ENCODE peak calls at places on chromosomes 4 and X, in eight cellular contexts. K is NCI-H1092 treated with DMSO at 0.1 percent for 48 hours; U is AG08396; N is activated T-cell treated with anti-CD3 and anti-CD28 coated beads, Interleukin-2, amount 50 U/mL, for 1 hour; C is mucosa of descending colon; I is HFFc6; A is heart right ventricle; X is H7. F is an unnamed sample.

GRCh38 chr4:82899339-82899738 is 1.2 kb upstream of the THAP9 start:
- DNase-seq in I (no peak), N (no peak), U (no peak), A (no peak), X (no peak), C (no peak), K (no peak), F (no peak)

GRCh38 chr4:185112104-185112503 is 31.0 kb upstream of the SLC25A4 start:
- DNase-seq in K (no peak), N (no peak), I (peak), C (no peak), U (peak), X (no peak), A (peak), F (peak)

GRCh38 chr4:186144596-186145569 is 40.4 kb downstream of the FAM149A start:
- DNase-seq in X (peak), A (peak), N (no peak), U (peak), I (no peak), C (peak), K (peak), F (peak)

GRCh38 chr4:38821739-38822138 is 17.1 kb upstream of the TLR1 start:
- DNase-seq in K (no peak), I (peak), X (no peak), C (no peak), A (no peak), U (no peak), N (no peak), F (no peak)

GRCh38 chr4:186823989-186824388 is 100.3 kb upstream of the FAT1 start:
- DNase-seq in C (no peak), I (no peak), U (no peak), X (no peak), A (no peak), N (no peak), K (no peak), F (peak)

GRCh38 chr4:180398564-180398963 is 1844.6 kb upstream of the TENM3 start:
- DNase-seq in A (no peak), C (no peak), I (no peak), K (no peak), U (no peak), N (no peak), X (no peak), F (no peak)

GRCh38 chr4:103019319-103020124 is at the start of gene SLC9B1:
- DNase-seq in X (peak), N (peak), I (peak), A (peak), C (peak), U (peak), K (peak), F (peak)

GRCh38 chr4:132564920-132565319 is 584.2 kb upstream of the PCDH10 start:
- DNase-seq in N (no peak), C (no peak), A (no peak), K (no peak), X (no peak), U (no peak), I (no peak), F (no peak)

GRCh38 chrX:47662144-47662657 is 3.2 kb upstream of the UXT start:
- DNase-seq in K (no peak), C (no peak), N (no peak), U (peak), A (no peak), X (no peak), I (peak), F (peak)

GRCh38 chrX:7133036-7133412 is 14.5 kb upstream of the STS start:
- DNase-seq in N (no peak), U (no peak), C (no peak), K (no peak), I (no peak), A (peak), X (no peak), F (no peak)

GRCh38 chrX:16822723-16823122 is 36.5 kb downstream of the TXLNG start:
- DNase-seq in X (no peak), K (no peak), N (no peak), A (no peak), I (peak), C (no peak), U (peak), F (peak)

GRCh38 chrX:119686087-119686639 is 6.8 kb downstream of the SEPTIN6 start:
- DNase-seq in I (no peak), X (no peak), K (peak), N (peak), U (no peak), A (no peak), C (no peak), F (no peak)

GRCh38 chr4:107838763-107839162 is 14.0 kb downstream of the SGMS2 start:
- DNase-seq in I (no peak), C (no peak), A (no peak), X (no peak), N (no peak), K (no peak), U (no peak), F (peak)

GRCh38 chr4:85677286-85677685 is 202.3 kb downstream of the ARHGAP24 start:
- DNase-seq in I (no peak), X (no peak), C (no peak), K (peak), N (no peak), U (no peak), A (no peak), F (no peak)

GRCh38 chrX:20143539-20143938 is 1.9 kb upstream of the EIF1AX start:
- DNase-seq in X (no peak), U (no peak), C (no peak), A (no peak), I (no peak), K (peak), N (no peak), F (no peak)

GRCh38 chr4:100880012-100880411 is 362.2 kb upstream of the EMCN start:
- DNase-seq in C (no peak), K (no peak), I (no peak), U (no peak), N (no peak), A (no peak), X (no peak), F (no peak)

GRCh38 chr4:8044699-8045098 is 105.0 kb upstream of the AFAP1 start:
- DNase-seq in X (no peak), U (no peak), A (no peak), N (no peak), C (no peak), K (peak), I (no peak), F (no peak)

GRCh38 chr4:103111598-103111997 is 12.0 kb upstream of the BDH2 start:
- DNase-seq in I (no peak), U (no peak), K (no peak), N (no peak), A (no peak), X (no peak), C (no peak), F (no peak)

GRCh38 chr4:173883821-173884220 is 353.8 kb upstream of the HAND2 start:
- DNase-seq in A (no peak), C (no peak), N (no peak), U (no peak), I (no peak), X (no peak), K (no peak), F (peak)

GRCh38 chr4:74444891-74445642 is at the start of gene AREG:
- DNase-seq in X (peak), N (peak), I (peak), U (peak), C (peak), A (peak), K (no peak), F (peak)

GRCh38 chr4:159224412-159224811 is 121.5 kb downstream of the RAPGEF2 start:
- DNase-seq in U (no peak), C (no peak), K (no peak), X (no peak), I (no peak), A (no peak), N (no peak), F (no peak)

GRCh38 chrX:119734897-119735339 is 23.5 kb upstream of the SOWAHD start:
- DNase-seq in N (no peak), A (peak), X (no peak), C (peak), U (no peak), I (no peak), K (peak), F (no peak)

GRCh38 chr4:88456757-88457306 is at the start of gene HERC5:
- DNase-seq in A (peak), I (peak), C (peak), U (peak), K (peak), N (peak), X (peak), F (peak)

GRCh38 chr4:144894525-144894924 is 203.5 kb downstream of the ANAPC10 start:
- DNase-seq in K (no peak), A (no peak), I (peak), C (no peak), N (no peak), U (peak), X (no peak), F (peak)

GRCh38 chr4:76626686-76627465 is 191.8 kb downstream of the SHROOM3 start:
- DNase-seq in C (no peak), U (no peak), I (no peak), X (peak), A (no peak), N (no peak), K (no peak), F (peak)

GRCh38 chrX:134792077-134792476 is 133.8 kb upstream of the PLAC1 start:
- DNase-seq in N (no peak), U (no peak), A (no peak), I (no peak), C (no peak), X (no peak), K (no peak), F (no peak)

GRCh38 chr4:61275214-61275613 is 75.1 kb downstream of the ADGRL3 start:
- DNase-seq in C (no peak), A (no peak), K (no peak), I (no peak), U (no peak), X (no peak), N (no peak), F (no peak)

GRCh38 chrX:39897741-39898097 is 200.0 kb downstream of the BCOR start:
- DNase-seq in C (no peak), N (no peak), X (no peak), K (no peak), A (no peak), U (no peak), I (no peak), F (no peak)

GRCh38 chrX:110851780-110852179 is 56.2 kb upstream of the CHRDL1 start:
- DNase-seq in I (no peak), C (no peak), A (no peak), N (no peak), U (no peak), K (no peak), X (no peak), F (peak)

GRCh38 chr4:145453163-145453520 is 28.5 kb upstream of the SMAD1 start:
- DNase-seq in A (no peak), X (no peak), K (no peak), U (no peak), I (no peak), N (no peak), C (no peak), F (no peak)

GRCh38 chrX:134369576-134369975 is 90.4 kb upstream of the HPRT1 start:
- DNase-seq in A (no peak), I (no peak), C (no peak), X (no peak), N (no peak), K (no peak), U (no peak), F (no peak)

GRCh38 chr4:14225683-14226207 is 598.2 kb upstream of the BOD1L1 start:
- DNase-seq in C (no peak), N (no peak), I (no peak), X (no peak), K (peak), A (no peak), U (no peak), F (no peak)

GRCh38 chr4:65310586-65310985 is 359.7 kb downstream of the EPHA5 start:
- DNase-seq in U (no peak), X (no peak), C (no peak), I (no peak), K (no peak), N (no peak), A (no peak), F (no peak)